ENCODE peak calls at places on chromosomes 7 and 10, in six cellular contexts. F is endothelial cell of umbilical vein, N is A549, B is GM12878, Q is K562, E is HepG2. T is an unnamed sample.

GRCh38 chr7:112654322-112655216 is 135.6 kb downstream of the TMEM168 start:
- DNase-seq in F (no peak), N (no peak), B (no peak), Q (no peak), E (no peak), T (no peak)

GRCh38 chr7:133853706-133854276 is 273.3 kb upstream of the LRGUK start:
- DNase-seq in F (peak), N (peak), B (peak), Q (peak), E (peak), T (peak)

GRCh38 chr7:158357106-158357897 is 230.3 kb downstream of the PTPRN2 start:
- DNase-seq in F (no peak), N (no peak), B (no peak), Q (no peak), E (no peak), T (no peak)

GRCh38 chr10:16436367-16436757 is 448 bp upstream of the PTER start:
- DNase-seq in F (no peak), N (no peak), B (no peak), Q (no peak), E (no peak), T (no peak)

GRCh38 chr10:124158592-124158991 is 65.2 kb upstream of the CHST15 start:
- DNase-seq in F (no peak), N (no peak), B (no peak), Q (peak), E (no peak), T (no peak)

GRCh38 chr7:124765401-124766352 is at the start of gene GPR37:
- DNase-seq in F (peak), N (peak), B (no peak), Q (peak), E (no peak), T (no peak)

GRCh38 chr10:70458329-70459060 is 17.0 kb upstream of the NODAL start:
- DNase-seq in F (peak), N (no peak), B (no peak), Q (peak), E (no peak), T (peak)

GRCh38 chr7:46291064-46291463 is 370.0 kb upstream of the IGFBP3 start:
- DNase-seq in F (no peak), N (no peak), B (peak), Q (no peak), E (no peak), T (no peak)

GRCh38 chr10:58555170-58555929 is 42.7 kb downstream of the BICC1 start:
- DNase-seq in F (no peak), N (peak), B (no peak), Q (no peak), E (peak), T (no peak)

GRCh38 chr7:106384373-106384772 is 99.6 kb upstream of the NAMPT start:
- DNase-seq in F (no peak), N (no peak), B (no peak), Q (no peak), E (no peak), T (peak)

GRCh38 chr7:885261-885892 is 9.0 kb downstream of the GET4 start:
- DNase-seq in F (no peak), N (no peak), B (no peak), Q (no peak), E (no peak), T (no peak)

GRCh38 chr10:43308986-43309385 is 42.1 kb upstream of the RASGEF1A start:
- DNase-seq in F (no peak), N (no peak), B (no peak), Q (no peak), E (peak), T (no peak)

GRCh38 chr10:45624724-45625123 is 47.8 kb downstream of the ZFAND4 start:
- DNase-seq in F (no peak), N (no peak), B (no peak), Q (no peak), E (no peak), T (no peak)

GRCh38 chr7:22082886-22083710 is 137.4 kb upstream of the CDCA7L start:
- DNase-seq in F (peak), N (peak), B (peak), Q (peak), E (peak), T (peak)

GRCh38 chr7:88357794-88358533 is 51.3 kb upstream of the STEAP4 start:
- DNase-seq in F (no peak), N (peak), B (no peak), Q (no peak), E (peak), T (peak)

GRCh38 chr7:25255603-25256320 is 27.5 kb upstream of the NPVF start:
- DNase-seq in F (no peak), N (no peak), B (no peak), Q (no peak), E (no peak), T (no peak)

GRCh38 chr7:2151801-2152612 is 80.7 kb downstream of the MAD1L1 start:
- DNase-seq in F (no peak), N (no peak), B (no peak), Q (no peak), E (no peak), T (no peak)

GRCh38 chr7:28219793-28220192 is 39.2 kb upstream of the JAZF1 start:
- DNase-seq in F (no peak), N (no peak), B (no peak), Q (no peak), E (no peak), T (no peak)

GRCh38 chr7:47932466-47933037 is 15.7 kb downstream of the PKD1L1 start:
- DNase-seq in F (no peak), N (no peak), B (no peak), Q (no peak), E (no peak), T (no peak)

GRCh38 chr10:48779546-48780152 is 95.0 kb downstream of the WDFY4 start:
- DNase-seq in F (no peak), N (no peak), B (no peak), Q (no peak), E (no peak), T (no peak)

GRCh38 chr7:28096713-28097112 is 83.9 kb downstream of the JAZF1 start:
- DNase-seq in F (peak), N (peak), B (peak), Q (peak), E (peak), T (peak)

GRCh38 chr10:8048281-8049008 is 6.0 kb upstream of the GATA3 start:
- DNase-seq in F (no peak), N (no peak), B (no peak), Q (no peak), E (no peak), T (no peak)

GRCh38 chr10:6567894-6568293 is 12.2 kb downstream of the PRKCQ start:
- DNase-seq in F (no peak), N (no peak), B (no peak), Q (no peak), E (no peak), T (no peak)
- TF ChIP-seq MYC in F (no peak), N (no peak), B (no peak), Q (no peak), E (no peak), T (no peak)

DNA sequence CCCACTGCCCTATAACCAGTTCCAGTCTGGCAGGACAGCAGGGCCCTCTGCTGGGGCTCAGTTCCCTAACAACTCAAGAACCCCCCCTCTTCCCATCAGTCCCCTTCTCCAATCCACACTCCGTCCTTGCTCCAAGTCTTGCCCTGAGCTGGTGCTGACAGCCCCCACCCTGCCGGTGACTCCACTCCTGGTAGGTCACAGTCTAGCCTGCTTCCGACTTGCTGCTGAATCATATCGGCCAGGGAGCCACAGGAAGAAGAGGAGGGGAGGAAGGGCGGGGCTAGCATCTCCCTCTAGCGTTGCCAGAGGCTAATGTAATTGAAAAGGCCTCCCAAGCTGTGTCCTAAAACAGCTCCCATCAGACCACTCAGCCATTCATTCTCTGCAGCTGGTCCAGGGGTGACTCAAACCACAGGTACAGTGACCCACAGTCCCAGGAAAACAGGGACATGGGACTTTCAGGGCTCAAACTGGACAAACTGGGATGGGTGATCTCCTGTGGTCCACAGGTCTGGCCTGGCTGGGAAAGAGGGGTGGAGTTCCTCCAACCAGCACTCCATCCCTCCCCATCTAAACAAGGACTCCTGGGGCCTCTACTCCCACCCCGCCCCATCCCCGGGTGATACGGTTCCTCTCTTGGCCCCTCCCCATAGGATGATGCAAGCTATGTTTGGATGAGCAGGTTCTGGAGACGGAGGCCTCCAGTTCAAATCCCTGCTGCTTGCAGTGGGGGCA is 158.8 kb downstream of the SH3PXD2A start:
- DNase-seq in F (peak), N (peak), B (no peak), Q (peak), E (no peak), T (peak)
- TF ChIP-seq MYC in F (no peak), N (no peak), B (no peak), Q (peak), E (no peak), T (no peak)

DNA sequence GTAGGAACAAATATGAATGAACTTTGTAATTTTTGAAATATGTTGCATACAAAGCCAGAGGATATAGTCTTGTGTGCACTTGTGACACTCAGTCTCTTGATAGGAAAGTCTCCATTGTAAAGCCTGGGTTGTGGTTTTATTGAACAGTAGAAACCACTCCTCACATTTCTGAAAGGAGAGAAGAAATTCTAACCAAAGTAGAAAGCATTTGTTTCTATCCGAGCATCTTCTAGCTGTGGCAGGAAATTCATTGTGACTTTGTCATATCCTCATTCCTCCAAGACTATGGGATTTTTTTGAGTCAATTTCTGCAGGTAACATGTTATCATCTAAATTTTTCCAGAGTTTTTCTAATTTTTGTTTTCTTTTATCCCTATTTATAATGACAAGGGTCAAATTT is 55.5 kb upstream of the NCF1 start:
- DNase-seq in F (peak), N (no peak), B (no peak), Q (no peak), E (no peak), T (no peak)
- TF ChIP-seq MYC in F (no peak), N (no peak), B (no peak), Q (no peak), E (no peak), T (no peak)

DNA sequence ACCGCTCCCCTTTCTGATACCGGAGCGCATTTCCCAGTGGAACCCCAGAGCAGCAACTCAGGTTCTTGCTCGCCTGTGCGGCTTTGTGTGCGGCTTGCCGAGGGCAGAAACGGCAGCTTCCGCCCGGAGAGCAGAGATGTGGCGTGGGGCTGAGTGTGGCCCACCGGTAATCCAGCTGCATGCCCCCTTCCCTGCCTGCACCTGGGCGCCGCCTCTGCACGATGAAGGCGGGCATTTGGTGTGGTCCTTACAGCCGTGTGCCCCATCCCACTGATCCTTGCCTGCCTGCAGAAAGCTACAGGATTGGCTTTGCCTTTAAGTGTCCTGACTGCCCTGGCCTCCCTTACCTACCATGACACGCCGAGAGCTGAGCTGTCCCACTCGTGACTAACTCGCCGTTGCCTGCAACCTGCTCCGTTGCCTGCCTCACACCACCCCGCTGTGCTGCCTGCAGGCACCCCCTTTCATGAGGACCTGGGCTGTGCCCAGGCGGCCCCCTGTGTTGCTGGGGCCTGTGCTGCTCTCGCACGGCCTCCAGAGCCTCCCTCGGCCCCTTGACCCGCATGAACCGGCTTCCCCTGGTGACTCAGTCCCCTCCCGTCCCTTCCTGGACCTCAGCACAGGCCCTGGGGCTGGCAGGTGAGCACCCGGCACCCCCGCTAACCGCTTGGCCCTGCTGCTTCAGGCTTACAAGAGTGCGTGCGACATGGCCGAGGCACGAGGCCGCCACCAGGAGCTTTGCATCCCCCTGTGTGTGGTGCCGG is 48.0 kb downstream of the PITRM1 start:
- DNase-seq in F (no peak), N (no peak), B (no peak), Q (no peak), E (no peak), T (no peak)
- TF ChIP-seq MYC in F (no peak), N (no peak), B (no peak), Q (no peak), E (no peak), T (no peak)

GRCh38 chr10:96840841-96841518 is 8.9 kb downstream of the LCOR start:
- DNase-seq in F (peak), N (peak), B (no peak), Q (no peak), E (peak), T (peak)
- TF ChIP-seq MYC in F (no peak), N (no peak), B (no peak), Q (no peak), E (no peak), T (no peak)

DNA sequence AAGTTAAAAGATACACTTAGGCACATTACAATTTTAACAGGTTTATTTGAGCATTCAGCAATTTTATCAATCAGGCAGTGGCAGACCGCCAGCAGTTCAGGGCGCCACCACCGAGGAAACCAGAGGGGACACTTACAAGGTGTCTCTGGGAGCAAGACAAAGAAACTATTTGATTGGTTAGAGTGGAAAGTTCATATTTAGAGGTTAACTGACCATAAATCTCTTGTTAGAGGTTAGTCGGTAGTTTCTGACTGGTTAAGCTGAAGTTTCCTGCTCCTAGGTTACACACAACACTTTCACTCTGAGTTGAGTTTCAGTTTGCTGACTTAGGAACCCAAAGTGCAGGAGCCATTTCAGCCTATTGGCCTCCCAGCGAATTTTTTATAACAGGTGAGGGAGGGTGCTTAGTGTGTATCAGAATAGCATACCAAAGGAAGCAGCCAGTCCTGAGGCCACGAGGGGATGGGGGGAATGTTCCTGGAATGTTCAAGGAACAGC is 10.8 kb upstream of the PVRIG start:
- DNase-seq in F (no peak), N (no peak), B (peak), Q (peak), E (no peak), T (no peak)
- TF ChIP-seq MYC in F (no peak), N (no peak), B (no peak), Q (no peak), E (no peak), T (no peak)

DNA sequence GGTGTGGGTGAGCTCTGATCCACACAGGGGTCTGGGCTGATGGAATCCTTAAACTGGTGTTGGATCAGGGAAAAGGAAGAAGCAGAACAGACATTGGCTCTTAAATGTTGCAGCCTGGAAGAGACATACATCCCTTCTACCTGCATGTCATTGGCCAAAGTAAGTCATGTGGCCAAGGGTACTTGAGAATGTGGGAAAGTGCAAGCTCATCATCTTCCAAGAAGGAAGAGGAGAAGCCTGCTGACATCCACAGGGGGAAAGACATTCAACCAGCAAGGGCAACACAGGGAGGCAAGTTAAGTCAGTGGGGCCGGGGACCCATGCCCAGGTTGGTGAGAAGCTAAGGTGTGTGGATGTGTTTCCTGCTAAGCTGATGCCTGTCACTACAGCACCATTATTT is 272.8 kb upstream of the MKI67 start:
- DNase-seq in F (no peak), N (no peak), B (no peak), Q (no peak), E (no peak), T (no peak)
- TF ChIP-seq MYC in F (no peak), N (no peak), B (no peak), Q (no peak), E (no peak), T (no peak)

T was measured in NB4.